ENCODE peak calls at places on chromosomes 6 and 20, in seven cellular contexts. Q, U, H, K, N, L and Z are unnamed samples.

GRCh38 chr20:38975539-38976120 is 13.5 kb downstream of the DHX35 start:
- DNase-seq in L (no peak), H (no peak), U (no peak), N (no peak), K (no peak), Q (no peak), Z (no peak)

GRCh38 chr20:37315293-37316110 is 26.0 kb downstream of the MANBAL start:
- DNase-seq in U (no peak), L (no peak), N (no peak), Q (no peak), H (peak), K (no peak), Z (no peak)

GRCh38 chr6:26215200-26216014 is 128.2 kb downstream of the HFE start:
- DNase-seq in U (no peak), Q (no peak), N (no peak), H (peak), L (no peak), K (no peak), Z (no peak)

GRCh38 chr6:53544050-53544499 is 826 bp downstream of the GCLC start:
- DNase-seq in Q (no peak), K (no peak), H (peak), L (no peak), N (no peak), U (no peak), Z (no peak)

GRCh38 chr20:38730989-38731737 is 6.9 kb downstream of the SLC32A1 start:
- DNase-seq in L (peak), U (peak), Q (no peak), N (peak), K (peak), H (peak), Z (peak)

GRCh38 chr20:49729780-49730179 is 16.1 kb upstream of the B4GALT5 start:
- DNase-seq in U (no peak), H (peak), L (no peak), N (no peak), Q (no peak), K (no peak), Z (no peak)

GRCh38 chr6:26271640-26272090 is 93.3 kb upstream of the BTN3A2 start:
- DNase-seq in U (no peak), K (no peak), Q (no peak), L (no peak), N (no peak), H (no peak), Z (no peak)

GRCh38 chr6:90263653-90264052 is 33.0 kb downstream of the BACH2 start:
- DNase-seq in H (no peak), K (no peak), U (no peak), N (no peak), L (no peak), Q (no peak), Z (no peak)

GRCh38 chr6:54935739-54936138 is 89.2 kb downstream of the FAM83B start:
- DNase-seq in H (peak), N (no peak), Q (no peak), U (no peak), K (no peak), L (no peak), Z (no peak)

GRCh38 chr20:38092260-38092857 is 58.8 kb downstream of the RPRD1B start:
- DNase-seq in H (peak), K (no peak), Q (no peak), U (no peak), L (no peak), N (no peak), Z (no peak)